ENCODE peak calls at places on chromosome 18, in five cellular contexts. B is NB4; R is left cardiac atrium; Y is stimulated activated CD4-positive, alpha-beta T cell treated with anti-CD3 and anti-CD28 coated beads, Interleukin-4, amount 100 ng/mL, for 1 hour; J is renal cortical epithelial cell. G is an unnamed sample.

GRCh38 chr18:74166397-74166796 is 18.1 kb downstream of the TIMM21 start:
- DNase-seq in R (no peak), Y (no peak), B (no peak), J (no peak), G (no peak)

GRCh38 chr18:23316986-23317385 is 136.1 kb upstream of the RIOK3 start:
- DNase-seq in R (no peak), J (no peak), Y (no peak), B (no peak), G (no peak)

GRCh38 chr18:68397241-68398035 is 317.5 kb downstream of the TMX3 start:
- DNase-seq in J (peak; percentile 16), R (no peak), Y (no peak), B (no peak), G (no peak)

GRCh38 chr18:23207191-23207955 is 72.1 kb downstream of the CABLES1 start:
- DNase-seq in Y (no peak), R (no peak), J (no peak), B (peak; percentile 43), G (no peak)

GRCh38 chr18:46297621-46298020 is 193.4 kb downstream of the HAUS1 start:
- DNase-seq in Y (no peak), R (no peak), B (peak; percentile 62), J (peak; percentile 37), G (no peak)

GRCh38 chr18:48841381-48842258 is 109.1 kb downstream of the SMAD7 start:
- DNase-seq in J (peak; percentile 44), Y (no peak), R (peak; percentile 83), B (peak; percentile 93), G (no peak)

GRCh38 chr18:59067873-59068272 is 71.8 kb upstream of the SEC11C start:
- DNase-seq in R (no peak), B (peak; percentile 16), Y (peak; percentile 20), J (no peak), G (no peak)

GRCh38 chr18:9736942-9737813 is 29.1 kb downstream of the RAB31 start:
- DNase-seq in R (no peak), B (no peak), Y (no peak), J (peak; percentile 71), G (peak; percentile 73)

GRCh38 chr18:8719192-8719591 is 13.8 kb downstream of the MTCL1 start:
- DNase-seq in Y (no peak), R (no peak), B (no peak), J (no peak), G (no peak)

GRCh38 chr18:50183556-50183955 is 11.4 kb downstream of the MYO5B start:
- DNase-seq in B (no peak), R (no peak), Y (no peak), J (peak; percentile 87), G (peak; percentile 72)

GRCh38 chr18:54957295-54957694 is 2.0 kb downstream of the CCDC68 start:
- DNase-seq in J (no peak), R (no peak), B (no peak), Y (no peak), G (no peak)

G was measured in SW480.